ENCODE peak calls at places on chromosomes 2 and 18, in four cellular contexts. C is NCI-H1105, J is Caco-2, I is nucleus accumbens. V is an unnamed sample.

GRCh38 chr2:7972670-7973069 is 709.2 kb upstream of the ID2 start:
- DNase-seq in C (no peak), J (no peak), I (no peak), V (no peak)

GRCh38 chr2:1781291-1782080 is 37.2 kb upstream of the PXDN start:
- DNase-seq in C (no peak), J (no peak), I (no peak), V (no peak)

GRCh38 chr2:236209535-236209934 is 41.3 kb upstream of the GBX2 start:
- DNase-seq in C (no peak), J (peak), I (no peak), V (no peak)

GRCh38 chr2:80396276-80396675 is 91.7 kb upstream of the LRRTM1 start:
- DNase-seq in C (no peak), J (no peak), I (no peak), V (no peak)

GRCh38 chr2:69089244-69089643 is 76.3 kb downstream of the ANTXR1 start:
- DNase-seq in C (no peak), J (no peak), I (no peak), V (no peak)

GRCh38 chr2:158662406-158662805 is 132.7 kb upstream of the DAPL1 start:
- DNase-seq in C (no peak), J (no peak), I (no peak), V (no peak)

GRCh38 chr18:46250084-46250811 is 146.1 kb downstream of the HAUS1 start:
- DNase-seq in C (no peak), J (peak), I (no peak), V (peak)

GRCh38 chr2:67290451-67290991 is 106.6 kb upstream of the ETAA1 start:
- DNase-seq in C (no peak), J (no peak), I (no peak), V (peak)

GRCh38 chr2:160278101-160278888 is 78.2 kb upstream of the ITGB6 start:
- DNase-seq in C (no peak), J (no peak), I (no peak), V (no peak)

GRCh38 chr2:76895469-76895868 is 626.7 kb downstream of the LRRTM4 start:
- DNase-seq in C (no peak), J (peak), I (no peak), V (no peak)

GRCh38 chr2:201517094-201517493 is 65.6 kb downstream of the STRADB start:
- DNase-seq in C (no peak), J (no peak), I (no peak), V (no peak)

GRCh38 chr18:3217930-3218647 is 1.7 kb downstream of the MYOM1 start:
- DNase-seq in C (no peak), J (peak), I (no peak), V (no peak)

GRCh38 chr2:20052229-20052871 is 922 bp upstream of the LAPTM4A start:
- DNase-seq in C (no peak), J (peak), I (no peak), V (no peak)

GRCh38 chr2:108587621-108588020 is 53.4 kb downstream of the LIMS1 start:
- DNase-seq in C (no peak), J (no peak), I (no peak), V (no peak)

GRCh38 chr2:98617149-98617548 is 8.8 kb downstream of the UNC50 start:
- DNase-seq in C (no peak), J (no peak), I (no peak), V (no peak)

GRCh38 chr18:50356036-50356945 is 18.6 kb upstream of the SKA1 start:
- DNase-seq in C (no peak), J (no peak), I (no peak), V (no peak)